ENCODE peak calls at places on chromosomes 3 and 15, in six cellular contexts. E is NCI-H187; Z is hippocampal formation; A is GM23248; M is kidney glomerular epithelial cell; U is stimulated activated effector memory CD8-positive, alpha-beta T cell treated with anti-CD3 and anti-CD28 coated beads, Interleukin-12 subunit alpha, Interleukin-12 subunit beta, amount 100 ng/mL, for 72 hours. F is an unnamed sample.

GRCh38 chr15:89401636-89402252 is 67.1 kb upstream of the POLG start:
- DNase-seq in E (no peak), Z (no peak), A (peak), M (no peak), U (no peak), F (no peak)

GRCh38 chr3:169272533-169272932 is 391.0 kb downstream of the MECOM start:
- DNase-seq in E (no peak), Z (no peak), A (no peak), M (no peak), U (no peak), F (no peak)

GRCh38 chr3:31165399-31165860 is 271.0 kb upstream of the GADL1 start:
- DNase-seq in E (peak), Z (no peak), A (peak), M (peak), U (no peak), F (no peak)

GRCh38 chr3:81531846-81532245 is 229.6 kb downstream of the GBE1 start:
- DNase-seq in E (no peak), Z (no peak), A (no peak), M (no peak), U (no peak), F (no peak)

GRCh38 chr3:171328419-171329082 is 131.7 kb downstream of the TNIK start:
- DNase-seq in E (no peak), Z (peak), A (peak), M (no peak), U (no peak), F (no peak)

GRCh38 chr15:46450810-46451182 is 816.0 kb downstream of the SQOR start:
- DNase-seq in E (no peak), Z (no peak), A (no peak), M (peak), U (no peak), F (no peak)

GRCh38 chr3:171347017-171347979 is 112.9 kb downstream of the TNIK start:
- DNase-seq in E (no peak), Z (no peak), A (peak), M (peak), U (no peak), F (no peak)

GRCh38 chr15:101115887-101116680 is 135.8 kb downstream of the CHSY1 start:
- DNase-seq in E (no peak), Z (no peak), A (peak), M (peak), U (no peak), F (no peak)

GRCh38 chr15:42050484-42051255 is 29.8 kb upstream of the PLA2G4E start:
- DNase-seq in E (no peak), Z (no peak), A (no peak), M (no peak), U (no peak), F (no peak)

GRCh38 chr3:114272271-114272670 is 21.6 kb upstream of the TIGIT start:
- DNase-seq in E (no peak), Z (no peak), A (no peak), M (no peak), U (no peak), F (no peak)

GRCh38 chr3:48662753-48663488 is at the start of gene CELSR3:
- DNase-seq in E (peak), Z (peak), A (peak), M (peak), U (peak), F (no peak)

GRCh38 chr3:35946121-35946856 is 307.0 kb downstream of the ARPP21 start:
- DNase-seq in E (no peak), Z (peak), A (peak), M (peak), U (no peak), F (no peak)

GRCh38 chr15:32636410-32636809 is 5.1 kb upstream of the SCG5 start:
- DNase-seq in E (no peak), Z (no peak), A (no peak), M (no peak), U (no peak), F (no peak)

GRCh38 chr3:169218314-169218983 is 445.1 kb downstream of the MECOM start:
- DNase-seq in E (no peak), Z (peak), A (peak), M (peak), U (no peak), F (no peak)

GRCh38 chr3:179318876-179319275 is 4.0 kb upstream of the ZNF639 start:
- DNase-seq in E (no peak), Z (no peak), A (no peak), M (no peak), U (no peak), F (no peak)

GRCh38 chr3:104598848-104599501 is 767.7 kb upstream of the ALCAM start:
- DNase-seq in E (no peak), Z (no peak), A (no peak), M (no peak), U (no peak), F (no peak)

GRCh38 chr3:83968386-83968785 is 990.4 kb upstream of the CADM2 start:
- DNase-seq in E (no peak), Z (no peak), A (no peak), M (no peak), U (no peak), F (no peak)

GRCh38 chr15:29686079-29686425 is 136.2 kb downstream of the TJP1 start:
- DNase-seq in E (no peak), Z (no peak), A (no peak), M (no peak), U (no peak), F (no peak)

GRCh38 chr15:39128746-39129145 is 452.1 kb upstream of the THBS1 start:
- DNase-seq in E (no peak), Z (no peak), A (peak), M (no peak), U (no peak), F (no peak)

GRCh38 chr3:128620268-128620691 is 30.3 kb downstream of the RPN1 start:
- DNase-seq in E (no peak), Z (no peak), A (peak), M (no peak), U (peak), F (no peak)

GRCh38 chr3:188881954-188882641 is 289.7 kb upstream of the TPRG1 start:
- DNase-seq in E (no peak), Z (no peak), A (peak), M (peak), U (no peak), F (no peak)